ENCODE peak calls at places on chromosome 21, in five cellular contexts. O is H9, Z is iris pigment epithelial cell, G is SK-N-DZ, R is Karpas-422. N is an unnamed sample.
A peak's percentile ranks its signal among the peaks of the same experiment; 100 is the strongest.

GRCh38 chr21:33067457-33067856 is 2.5 kb upstream of the OLIG1 start:
- DNase-seq in O (no peak), Z (no peak), G (no peak), R (peak; percentile 72), N (peak; percentile 4)

GRCh38 chr21:42075686-42076471 is 4.8 kb downstream of the UMODL1 start:
- DNase-seq in O (no peak), Z (no peak), G (no peak), R (no peak), N (no peak)

GRCh38 chr21:33403128-33403785 is at the start of gene IFNGR2:
- DNase-seq in O (no peak), Z (peak; percentile 40), G (no peak), R (peak; percentile 74), N (peak; percentile 68)

GRCh38 chr21:34280389-34280795 is 83.4 kb upstream of the KCNE2 start:
- DNase-seq in O (no peak), Z (peak; percentile 3), G (no peak), R (no peak), N (no peak)

GRCh38 chr21:33859373-33860102 is 56.1 kb downstream of the ATP5PO start:
- DNase-seq in O (no peak), Z (no peak), G (no peak), R (no peak), N (no peak)

GRCh38 chr21:46304437-46304836 is 18.3 kb downstream of the YBEY start:
- DNase-seq in O (no peak), Z (no peak), G (no peak), R (no peak), N (no peak)

GRCh38 chr21:44517175-44517899 is 22.7 kb downstream of the KRTAP10-1 start:
- DNase-seq in O (peak; percentile 77), Z (peak; percentile 27), G (peak; percentile 95), R (peak; percentile 77), N (peak; percentile 61)

GRCh38 chr21:31988492-31989285 is 115.9 kb downstream of the HUNK start:
- DNase-seq in O (no peak), Z (no peak), G (no peak), R (no peak), N (no peak)

GRCh38 chr21:42350271-42350885 is 416 bp downstream of the TFF2 start:
- DNase-seq in O (no peak), Z (no peak), G (no peak), R (no peak), N (no peak)

GRCh38 chr21:32240708-32241433 is 38.0 kb downstream of the MIS18A start:
- DNase-seq in O (no peak), Z (peak; percentile 12), G (no peak), R (no peak), N (no peak)

GRCh38 chr21:44972301-44972814 is 32.5 kb downstream of the SLX9 start:
- DNase-seq in O (no peak), Z (no peak), G (no peak), R (peak; percentile 49), N (no peak)

GRCh38 chr21:44850905-44851657 is 22.4 kb downstream of the PTTG1IP start:
- DNase-seq in O (no peak), Z (no peak), G (no peak), R (no peak), N (no peak)

GRCh38 chr21:29511076-29511475 is 212.4 kb downstream of the BACH1 start:
- DNase-seq in O (no peak), Z (no peak), G (no peak), R (no peak), N (no peak)

GRCh38 chr21:36792505-36792967 is 93.6 kb downstream of the SIM2 start:
- DNase-seq in O (no peak), Z (no peak), G (no peak), R (no peak), N (no peak)

GRCh38 chr21:21200103-21200938 is 202.1 kb downstream of the NCAM2 start:
- DNase-seq in O (no peak), Z (peak; percentile 99), G (no peak), R (no peak), N (no peak)

GRCh38 chr21:31343680-31344480 is at the start of gene TIAM1:
- DNase-seq in O (peak; percentile 74), Z (peak; percentile 83), G (no peak), R (no peak), N (no peak)

GRCh38 chr21:33434770-33435360 is 31.7 kb downstream of the IFNGR2 start:
- DNase-seq in O (no peak), Z (peak; percentile 95), G (no peak), R (no peak), N (peak; percentile 60)

GRCh38 chr21:41961282-41961701 is 7.5 kb upstream of the C2CD2 start:
- DNase-seq in O (no peak), Z (peak; percentile 76), G (no peak), R (no peak), N (no peak)

GRCh38 chr21:31557956-31558838 is 101.3 kb upstream of the SOD1 start:
- DNase-seq in O (peak; percentile 48), Z (peak; percentile 26), G (peak; percentile 72), R (no peak), N (peak; percentile 72)

GRCh38 chr21:41894922-41895557 is 15.9 kb upstream of the PRDM15 start:
- DNase-seq in O (no peak), Z (peak; percentile 96), G (no peak), R (no peak), N (no peak)

GRCh38 chr21:43884012-43884860 is 19.2 kb downstream of the AGPAT3 start:
- DNase-seq in O (peak; percentile 73), Z (peak; percentile 31), G (peak; percentile 39), R (no peak), N (no peak)

GRCh38 chr21:43916691-43917514 is 51.9 kb downstream of the AGPAT3 start:
- DNase-seq in O (no peak), Z (no peak), G (no peak), R (peak; percentile 83), N (no peak)

GRCh38 chr21:34822957-34823356 is 154.2 kb downstream of the CLIC6 start:
- DNase-seq in O (no peak), Z (peak; percentile 78), G (no peak), R (no peak), N (no peak)

GRCh38 chr21:45380566-45380965 is 24.4 kb upstream of the COL18A1 start:
- DNase-seq in O (no peak), Z (no peak), G (no peak), R (no peak), N (no peak)

N was measured in OCI-LY7.